ENCODE peak calls at places on chromosomes 13 and 19, in six cellular contexts. One of them, this sample, is unnamed.

GRCh38 chr19:5456130-5456835 is 1.1 kb downstream of the ZNRF4 start:
- DNase-seq in endothelial cell of umbilical vein: no peak
- DNase-seq in H1: no peak
- DNase-seq in A549: no peak
- DNase-seq in K562: no peak
- DNase-seq in WTC11: no peak
- DNase-seq in this sample: no peak

GRCh38 chr19:50224986-50225747 is 21.7 kb downstream of the MYH14 start:
- DNase-seq in endothelial cell of umbilical vein: no peak
- DNase-seq in WTC11: no peak
- DNase-seq in A549: no peak
- DNase-seq in H1: no peak
- DNase-seq in K562: no peak
- DNase-seq in this sample: no peak

GRCh38 chr19:55047951-55048350 is 9.9 kb upstream of the GP6 start:
- DNase-seq in endothelial cell of umbilical vein: no peak
- DNase-seq in H1: no peak
- DNase-seq in K562: no peak
- DNase-seq in WTC11: no peak
- DNase-seq in A549: no peak
- DNase-seq in this sample: no peak

GRCh38 chr19:37845932-37846331 is 60.5 kb downstream of the WDR87 start:
- DNase-seq in K562: no peak
- DNase-seq in A549: no peak
- DNase-seq in H1: no peak
- DNase-seq in endothelial cell of umbilical vein: no peak
- DNase-seq in WTC11: no peak
- DNase-seq in this sample: no peak

GRCh38 chr19:40512110-40512472 is 45.3 kb downstream of the SPTBN4 start:
- DNase-seq in H1: no peak
- DNase-seq in endothelial cell of umbilical vein: no peak
- DNase-seq in WTC11: no peak
- DNase-seq in A549: no peak
- DNase-seq in K562: no peak
- DNase-seq in this sample: no peak

GRCh38 chr13:46479286-46479685 is 73.7 kb upstream of the LRCH1 start:
- DNase-seq in H1: no peak
- DNase-seq in K562: no peak
- DNase-seq in WTC11: no peak
- DNase-seq in endothelial cell of umbilical vein: no peak
- DNase-seq in A549: no peak
- DNase-seq in this sample: no peak

GRCh38 chr19:45972081-45972943 is 1.4 kb downstream of the NOVA2 start:
- DNase-seq in A549: no peak
- DNase-seq in K562: peak; percentile 29
- DNase-seq in WTC11: no peak
- DNase-seq in H1: peak; percentile 56
- DNase-seq in endothelial cell of umbilical vein: no peak
- DNase-seq in this sample: no peak

GRCh38 chr13:81425286-81425685 is 1084.4 kb upstream of the SPRY2 start:
- DNase-seq in endothelial cell of umbilical vein: no peak
- DNase-seq in WTC11: no peak
- DNase-seq in K562: no peak
- DNase-seq in H1: no peak
- DNase-seq in A549: no peak
- DNase-seq in this sample: no peak

GRCh38 chr19:13189600-13189999 is 39.4 kb downstream of the IER2 start:
- DNase-seq in endothelial cell of umbilical vein: no peak
- DNase-seq in A549: no peak
- DNase-seq in K562: no peak
- DNase-seq in WTC11: no peak
- DNase-seq in H1: no peak
- DNase-seq in this sample: peak; percentile 40

GRCh38 chr13:65914707-65915106 is 1315.4 kb downstream of the PCDH9 start:
- DNase-seq in H1: no peak
- DNase-seq in endothelial cell of umbilical vein: peak; percentile 72
- DNase-seq in WTC11: no peak
- DNase-seq in K562: no peak
- DNase-seq in A549: no peak
- DNase-seq in this sample: no peak

GRCh38 chr13:109867766-109868165 is 81.4 kb upstream of the IRS2 start:
- DNase-seq in endothelial cell of umbilical vein: no peak
- DNase-seq in H1: no peak
- DNase-seq in WTC11: no peak
- DNase-seq in A549: no peak
- DNase-seq in K562: no peak
- DNase-seq in this sample: no peak

GRCh38 chr13:74751739-74752138 is 617.5 kb upstream of the KLF12 start:
- DNase-seq in A549: no peak
- DNase-seq in endothelial cell of umbilical vein: no peak
- DNase-seq in K562: no peak
- DNase-seq in H1: no peak
- DNase-seq in WTC11: no peak
- DNase-seq in this sample: no peak

GRCh38 chr13:26713341-26713740 is 47.2 kb downstream of the GPR12 start:
- DNase-seq in H1: no peak
- DNase-seq in endothelial cell of umbilical vein: no peak
- DNase-seq in WTC11: no peak
- DNase-seq in A549: no peak
- DNase-seq in K562: no peak
- DNase-seq in this sample: no peak

GRCh38 chr13:110506859-110507566 is 54.5 kb downstream of the RAB20 start:
- DNase-seq in H1: no peak
- DNase-seq in A549: peak; percentile 57
- DNase-seq in WTC11: no peak
- DNase-seq in endothelial cell of umbilical vein: peak; percentile 18
- DNase-seq in K562: peak; percentile 60
- DNase-seq in this sample: no peak

GRCh38 chr19:4536798-4537197 is 1.8 kb upstream of the PLIN5 start:
- DNase-seq in K562: no peak
- DNase-seq in WTC11: no peak
- DNase-seq in H1: no peak
- DNase-seq in endothelial cell of umbilical vein: no peak
- DNase-seq in A549: no peak
- DNase-seq in this sample: no peak

GRCh38 chr19:55649579-55650557 is 1.9 kb downstream of the CCDC106 start:
- DNase-seq in H1: no peak
- DNase-seq in endothelial cell of umbilical vein: no peak
- DNase-seq in WTC11: no peak
- DNase-seq in A549: no peak
- DNase-seq in K562: no peak
- DNase-seq in this sample: no peak

GRCh38 chr19:55377356-55378131 is 918 bp downstream of the TMEM190 start:
- DNase-seq in A549: no peak
- DNase-seq in WTC11: peak; percentile 59
- DNase-seq in H1: peak; percentile 72
- DNase-seq in endothelial cell of umbilical vein: no peak
- DNase-seq in K562: no peak
- DNase-seq in this sample: peak; percentile 52

GRCh38 chr19:7326105-7326877 is 22.4 kb upstream of the ARHGEF18 start:
- DNase-seq in K562: peak; percentile 71
- DNase-seq in WTC11: peak; percentile 80
- DNase-seq in H1: peak; percentile 90
- DNase-seq in endothelial cell of umbilical vein: peak; percentile 22
- DNase-seq in A549: peak; percentile 38
- DNase-seq in this sample: peak; percentile 56

GRCh38 chr19:30017172-30017571 is 75.1 kb downstream of the URI1 start:
- DNase-seq in H1: no peak
- DNase-seq in WTC11: no peak
- DNase-seq in A549: no peak
- DNase-seq in K562: no peak
- DNase-seq in endothelial cell of umbilical vein: no peak
- DNase-seq in this sample: no peak

GRCh38 chr13:94389544-94390351 is 89.7 kb downstream of the DCT start:
- DNase-seq in WTC11: no peak
- DNase-seq in H1: no peak
- DNase-seq in K562: no peak
- DNase-seq in endothelial cell of umbilical vein: no peak
- DNase-seq in A549: no peak
- DNase-seq in this sample: no peak

GRCh38 chr19:10751109-10751972 is 33.5 kb downstream of the DNM2 start:
- DNase-seq in WTC11: no peak
- DNase-seq in endothelial cell of umbilical vein: peak; percentile 46
- DNase-seq in A549: no peak
- DNase-seq in H1: no peak
- DNase-seq in K562: no peak
- DNase-seq in this sample: no peak

GRCh38 chr13:42001580-42001979 is 40.7 kb upstream of the VWA8 start:
- DNase-seq in H1: peak; percentile 50
- DNase-seq in K562: no peak
- DNase-seq in WTC11: peak; percentile 16
- DNase-seq in A549: peak; percentile 33
- DNase-seq in endothelial cell of umbilical vein: no peak
- DNase-seq in this sample: no peak

GRCh38 chr13:107669356-107669755 is 546.0 kb downstream of the LIG4 start:
- DNase-seq in K562: no peak
- DNase-seq in endothelial cell of umbilical vein: peak; percentile 14
- DNase-seq in H1: no peak
- DNase-seq in A549: no peak
- DNase-seq in WTC11: no peak
- DNase-seq in this sample: no peak

GRCh38 chr13:41960195-41960699 is 662 bp downstream of the VWA8 start:
- DNase-seq in H1: no peak
- DNase-seq in endothelial cell of umbilical vein: peak; percentile 37
- DNase-seq in A549: no peak
- DNase-seq in K562: no peak
- DNase-seq in WTC11: no peak
- DNase-seq in this sample: peak; percentile 46

GRCh38 chr19:29771708-29772415 is 39.9 kb upstream of the CCNE1 start:
- DNase-seq in H1: peak; percentile 78
- DNase-seq in WTC11: peak; percentile 76
- DNase-seq in K562: peak; percentile 79
- DNase-seq in endothelial cell of umbilical vein: peak; percentile 38
- DNase-seq in A549: peak; percentile 78
- DNase-seq in this sample: peak; percentile 41

GRCh38 chr13:44854264-44855060 is 134.8 kb downstream of the NUFIP1 start:
- DNase-seq in A549: no peak
- DNase-seq in WTC11: no peak
- DNase-seq in H1: no peak
- DNase-seq in K562: no peak
- DNase-seq in endothelial cell of umbilical vein: no peak
- DNase-seq in this sample: peak; percentile 62

GRCh38 chr13:22800726-22801401 is 379.9 kb upstream of the SGCG start:
- DNase-seq in A549: no peak
- DNase-seq in H1: no peak
- DNase-seq in endothelial cell of umbilical vein: no peak
- DNase-seq in WTC11: no peak
- DNase-seq in K562: no peak
- DNase-seq in this sample: no peak

GRCh38 chr13:22801402-22802003 is 379.3 kb upstream of the SGCG start:
- DNase-seq in K562: no peak
- DNase-seq in A549: peak; percentile 18
- DNase-seq in H1: no peak
- DNase-seq in WTC11: no peak
- DNase-seq in endothelial cell of umbilical vein: peak; percentile 15
- DNase-seq in this sample: peak; percentile 23
- TF ChIP-seq JUN in K562: no peak
- TF ChIP-seq JUN in A549: no peak
- TF ChIP-seq JUN in H1: no peak
- TF ChIP-seq JUN in WTC11: no peak
- TF ChIP-seq JUN in endothelial cell of umbilical vein: no peak
- TF ChIP-seq JUN in this sample: no peak

DNA sequence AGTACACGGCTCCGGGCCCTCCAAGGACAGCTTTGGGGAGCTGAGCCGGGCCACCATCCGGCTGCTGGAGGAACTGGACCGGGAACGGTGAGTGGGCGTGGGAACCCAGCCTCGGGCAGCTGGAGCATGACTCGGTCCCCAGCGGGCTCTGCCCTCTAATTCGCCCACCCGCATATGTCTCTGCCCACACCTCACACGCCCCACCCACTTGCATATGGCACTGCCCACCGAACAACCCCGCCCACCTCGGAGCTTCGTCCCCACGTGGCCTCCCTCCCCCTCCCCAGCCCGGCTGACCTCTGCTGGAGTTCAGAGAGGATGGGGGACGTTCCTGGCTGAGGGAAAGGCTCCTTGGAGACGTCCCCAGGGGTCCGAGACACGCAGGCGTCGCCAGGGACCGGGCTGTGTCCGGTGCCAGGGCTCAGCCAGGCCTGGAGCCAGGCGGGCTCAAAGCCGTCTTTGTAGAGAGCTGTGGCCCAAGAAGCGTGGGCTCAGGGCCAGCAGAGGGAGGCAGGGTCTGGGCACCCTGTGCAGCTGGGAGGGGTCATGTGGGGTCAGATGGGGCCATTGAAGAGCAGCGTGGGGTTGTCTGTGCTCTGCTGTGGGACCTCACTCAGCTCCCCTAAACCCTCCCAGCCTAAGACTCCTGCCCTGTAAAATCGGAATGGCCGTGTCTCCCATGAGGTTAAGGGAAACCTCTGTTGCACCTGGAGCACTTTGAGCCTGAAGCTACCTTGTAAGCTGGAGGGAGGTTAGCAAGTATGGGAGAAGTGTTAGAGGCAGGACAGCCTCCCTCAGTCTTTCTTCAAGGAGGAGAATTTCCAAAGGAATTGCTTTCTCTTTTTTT is 3.8 kb downstream of the APC2 start:
- DNase-seq in endothelial cell of umbilical vein: no peak
- DNase-seq in WTC11: no peak
- DNase-seq in H1: no peak
- DNase-seq in K562: no peak
- DNase-seq in A549: peak; percentile 64
- DNase-seq in this sample: no peak
- TF ChIP-seq JUN in endothelial cell of umbilical vein: no peak
- TF ChIP-seq JUN in WTC11: no peak
- TF ChIP-seq JUN in H1: no peak
- TF ChIP-seq JUN in K562: no peak
- TF ChIP-seq JUN in A549: no peak
- TF ChIP-seq JUN in this sample: no peak

GRCh38 chr13:38883783-38884182 is 106.8 kb downstream of the STOML3 start:
- DNase-seq in WTC11: no peak
- DNase-seq in endothelial cell of umbilical vein: no peak
- DNase-seq in A549: no peak
- DNase-seq in K562: no peak
- DNase-seq in H1: no peak
- DNase-seq in this sample: no peak

GRCh38 chr13:38888309-38888708 is 102.3 kb downstream of the STOML3 start:
- DNase-seq in endothelial cell of umbilical vein: no peak
- DNase-seq in H1: no peak
- DNase-seq in A549: no peak
- DNase-seq in WTC11: no peak
- DNase-seq in K562: no peak
- DNase-seq in this sample: no peak
- TF ChIP-seq JUN in endothelial cell of umbilical vein: no peak
- TF ChIP-seq JUN in H1: no peak
- TF ChIP-seq JUN in A549: no peak
- TF ChIP-seq JUN in WTC11: no peak
- TF ChIP-seq JUN in K562: no peak
- TF ChIP-seq JUN in this sample: no peak

DNA sequence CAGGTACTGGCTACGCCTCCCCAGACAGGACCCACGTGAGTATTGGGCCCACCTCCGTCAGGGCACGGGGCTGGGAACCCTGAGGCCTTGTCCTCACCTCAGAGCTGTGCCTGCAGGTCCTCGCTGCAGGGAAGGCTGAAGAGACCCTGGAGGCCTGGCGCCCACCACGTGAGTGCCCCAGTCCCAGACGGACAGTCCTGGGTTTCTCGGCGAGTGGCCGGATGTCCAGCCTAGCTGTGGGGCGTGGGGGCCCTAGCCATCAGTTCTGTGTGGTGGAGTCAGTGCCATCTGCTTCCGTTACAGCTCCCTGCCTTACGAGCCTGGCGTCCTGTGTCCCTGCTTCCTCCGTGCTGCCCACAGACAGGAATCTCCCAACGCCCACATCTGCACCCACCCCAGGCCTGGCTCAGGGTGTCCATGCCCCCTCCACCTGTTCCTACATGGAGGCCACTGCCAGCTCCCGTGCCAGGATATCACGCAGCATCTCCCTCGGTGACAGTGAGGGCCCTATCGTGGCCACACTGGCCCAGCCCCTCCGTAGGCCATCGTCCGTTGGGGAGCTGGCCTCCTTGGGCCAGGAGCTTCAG is 7.8 kb upstream of the OVOL3 start:
- DNase-seq in WTC11: no peak
- DNase-seq in K562: no peak
- DNase-seq in A549: no peak
- DNase-seq in endothelial cell of umbilical vein: no peak
- DNase-seq in H1: no peak
- DNase-seq in this sample: no peak
- TF ChIP-seq JUN in WTC11: no peak
- TF ChIP-seq JUN in K562: no peak
- TF ChIP-seq JUN in A549: no peak
- TF ChIP-seq JUN in endothelial cell of umbilical vein: no peak
- TF ChIP-seq JUN in H1: no peak
- TF ChIP-seq JUN in this sample: no peak

This sample was measured in HepG2.